ENCODE peak calls at places on chromosomes 1 and 21, in nine cellular contexts. O is NCI-H1092 treated with DMSO at 0.1 percent for 48 hours, H is NCI-H1417, N is brain microvascular endothelial cell, A is EH, E is activated T-cell treated with anti-CD3 and anti-CD28 coated beads for 24 hours, I is breast epithelium, J is naive B cell, U is right cardiac atrium. S is an unnamed sample.

GRCh38 chr1:175530981-175531380 is 212.4 kb downstream of the TNR start:
- DNase-seq in O (peak), H (peak), N (no peak), A (no peak), E (no peak), I (no peak), J (no peak), U (no peak), S (no peak)

GRCh38 chr1:216562383-216562782 is 139.1 kb upstream of the USH2A start:
- DNase-seq in O (peak), H (no peak), N (no peak), A (peak), E (no peak), I (no peak), J (peak), U (no peak), S (no peak)

GRCh38 chr1:31734582-31735107 is 29.5 kb downstream of the ADGRB2 start:
- DNase-seq in O (no peak), H (no peak), N (no peak), A (peak), E (no peak), I (no peak), J (no peak), U (no peak), S (no peak)

GRCh38 chr1:93585059-93585966 is 96.3 kb downstream of the BCAR3 start:
- DNase-seq in O (no peak), H (no peak), N (peak), A (peak), E (no peak), I (peak), J (no peak), U (peak), S (no peak)

GRCh38 chr1:193707271-193708015 is 521.0 kb upstream of the B3GALT2 start:
- DNase-seq in O (no peak), H (no peak), N (no peak), A (peak), E (no peak), I (no peak), J (no peak), U (no peak), S (no peak)

GRCh38 chr1:232305020-232305419 is 324.9 kb downstream of the SIPA1L2 start:
- DNase-seq in O (peak), H (peak), N (no peak), A (no peak), E (no peak), I (no peak), J (no peak), U (no peak), S (no peak)

GRCh38 chr1:24294228-24294672 is 24.9 kb upstream of the GRHL3 start:
- DNase-seq in O (no peak), H (no peak), N (peak), A (peak), E (no peak), I (no peak), J (no peak), U (no peak), S (no peak)

GRCh38 chr1:106998431-106999002 is 58.0 kb upstream of the PRMT6 start:
- DNase-seq in O (no peak), H (no peak), N (no peak), A (no peak), E (no peak), I (no peak), J (no peak), U (no peak), S (no peak)

GRCh38 chr1:145877923-145878486 is 7.7 kb downstream of the ANKRD35 start:
- DNase-seq in O (no peak), H (no peak), N (peak), A (peak), E (no peak), I (no peak), J (no peak), U (no peak), S (no peak)

GRCh38 chr21:29208666-29209059 is 78.2 kb downstream of the MAP3K7CL start:
- DNase-seq in O (no peak), H (no peak), N (peak), A (peak), E (no peak), I (no peak), J (peak), U (no peak), S (no peak)

GRCh38 chr1:8026153-8026975 is at the start of gene ERRFI1:
- DNase-seq in O (peak), H (peak), N (peak), A (peak), E (peak), I (peak), J (peak), U (peak), S (peak)

GRCh38 chr1:72009756-72010441 is 272.4 kb downstream of the NEGR1 start:
- DNase-seq in O (no peak), H (peak), N (no peak), A (no peak), E (no peak), I (no peak), J (no peak), U (no peak), S (no peak)

GRCh38 chr1:107724648-107725047 is 240.3 kb downstream of the VAV3 start:
- DNase-seq in O (no peak), H (no peak), N (no peak), A (no peak), E (no peak), I (no peak), J (no peak), U (no peak), S (no peak)

GRCh38 chr1:62991152-62991551 is 207.2 kb downstream of the ATG4C start:
- DNase-seq in O (no peak), H (peak), N (no peak), A (no peak), E (no peak), I (no peak), J (no peak), U (no peak), S (no peak)

GRCh38 chr1:10888289-10888688 is 91.8 kb upstream of the CASZ1 start:
- DNase-seq in O (peak), H (no peak), N (no peak), A (no peak), E (no peak), I (no peak), J (no peak), U (no peak), S (no peak)

GRCh38 chr1:150543500-150544143 is 5.6 kb upstream of the ADAMTSL4 start:
- DNase-seq in O (peak), H (no peak), N (no peak), A (no peak), E (no peak), I (no peak), J (no peak), U (peak), S (no peak)

GRCh38 chr1:53278294-53278693 is 40.0 kb upstream of the MAGOH start:
- DNase-seq in O (no peak), H (peak), N (peak), A (peak), E (peak), I (no peak), J (peak), U (peak), S (peak)

GRCh38 chr1:93751391-93752250 is 70.0 kb upstream of the BCAR3 start:
- DNase-seq in O (no peak), H (peak), N (no peak), A (no peak), E (no peak), I (no peak), J (no peak), U (peak), S (no peak)

GRCh38 chr1:155080250-155081228 is 1.9 kb downstream of the EFNA3 start:
- DNase-seq in O (peak), H (peak), N (no peak), A (peak), E (no peak), I (no peak), J (no peak), U (no peak), S (peak)

GRCh38 chr1:117613969-117614865 is 8.4 kb downstream of the TENT5C start:
- DNase-seq in O (no peak), H (no peak), N (no peak), A (no peak), E (no peak), I (no peak), J (no peak), U (no peak), S (no peak)

GRCh38 chr1:66274634-66275033 is 259.3 kb upstream of the SGIP1 start:
- DNase-seq in O (no peak), H (no peak), N (peak), A (peak), E (no peak), I (no peak), J (no peak), U (no peak), S (no peak)

GRCh38 chr21:39386194-39386593 is 37.3 kb upstream of the HMGN1 start:
- DNase-seq in O (peak), H (no peak), N (no peak), A (no peak), E (no peak), I (no peak), J (no peak), U (peak), S (no peak)

GRCh38 chr1:90721210-90722194 is 4.4 kb upstream of the BARHL2 start:
- DNase-seq in O (peak), H (peak), N (peak), A (peak), E (peak), I (no peak), J (peak), U (peak), S (peak)

GRCh38 chr1:183139281-183139942 is 46.7 kb upstream of the LAMC2 start:
- DNase-seq in O (no peak), H (no peak), N (no peak), A (peak), E (no peak), I (no peak), J (no peak), U (no peak), S (no peak)

GRCh38 chr1:42142894-42143675 is 10.1 kb upstream of the GUCA2B start:
- DNase-seq in O (peak), H (peak), N (no peak), A (no peak), E (no peak), I (no peak), J (no peak), U (no peak), S (no peak)

GRCh38 chr1:159071970-159072582 is 4.5 kb downstream of the AIM2 start:
- DNase-seq in O (peak), H (peak), N (peak), A (peak), E (no peak), I (no peak), J (peak), U (no peak), S (peak)

GRCh38 chr1:236992449-236992848 is 11.8 kb downstream of the MT1HL1 start:
- DNase-seq in O (no peak), H (no peak), N (no peak), A (no peak), E (no peak), I (no peak), J (no peak), U (no peak), S (no peak)

GRCh38 chr1:30684881-30685795 is 38.2 kb downstream of the MATN1 start:
- DNase-seq in O (peak), H (peak), N (no peak), A (no peak), E (no peak), I (peak), J (peak), U (peak), S (no peak)

GRCh38 chr1:85240174-85240601 is 19.3 kb downstream of the C1orf52 start:
- DNase-seq in O (peak), H (peak), N (no peak), A (peak), E (no peak), I (no peak), J (no peak), U (no peak), S (peak)

GRCh38 chr21:20445971-20446370 is 552.2 kb upstream of the NCAM2 start:
- DNase-seq in O (no peak), H (no peak), N (no peak), A (no peak), E (no peak), I (no peak), J (no peak), U (no peak), S (no peak)

GRCh38 chr1:238777551-238777950 is 608.8 kb upstream of the CHRM3 start:
- DNase-seq in O (no peak), H (no peak), N (no peak), A (peak), E (no peak), I (no peak), J (no peak), U (no peak), S (no peak)

GRCh38 chr1:6819641-6820040 is 34.4 kb downstream of the CAMTA1 start:
- DNase-seq in O (no peak), H (no peak), N (no peak), A (peak), E (no peak), I (no peak), J (no peak), U (no peak), S (no peak)

GRCh38 chr1:206925116-206925736 is 3.5 kb upstream of the FCMR start:
- DNase-seq in O (no peak), H (no peak), N (no peak), A (no peak), E (no peak), I (no peak), J (peak), U (peak), S (no peak)

GRCh38 chr1:243944429-243945160 is 94.6 kb upstream of the AKT3 start:
- DNase-seq in O (no peak), H (no peak), N (peak), A (peak), E (no peak), I (no peak), J (no peak), U (no peak), S (peak)

GRCh38 chr1:7387053-7387861 is 383.8 kb upstream of the VAMP3 start:
- DNase-seq in O (no peak), H (no peak), N (no peak), A (no peak), E (no peak), I (peak), J (no peak), U (no peak), S (no peak)

GRCh38 chr1:1206376-1207253 is at the start of gene TNFRSF18:
- DNase-seq in O (no peak), H (peak), N (no peak), A (no peak), E (no peak), I (no peak), J (peak), U (peak), S (no peak)

GRCh38 chr1:93081716-93082115 is 2.6 kb downstream of the MTF2 start:
- DNase-seq in O (no peak), H (no peak), N (peak), A (peak), E (no peak), I (no peak), J (no peak), U (no peak), S (no peak)

S was measured in NCI-H1694.